ENCODE peak calls at places on chromosome 19, in nine cellular contexts. W is iris pigment epithelial cell; N is NCI-H460; M is activated T-helper 9 cell treated with anti-CD3 and anti-CD28 coated beads, Interleukin-2, amount 50 U/mL, for 16 hours; C is LHCN-M2; O is naive thymus-derived CD4-positive, alpha-beta T cell; Q is transverse colon; S is AG09319; A is BJ. D is an unnamed sample.

GRCh38 chr19:48290341-48290922 is 20.6 kb downstream of the ZNF114 start:
- DNase-seq in S (no peak), O (no peak), C (no peak), A (no peak), Q (no peak), N (peak), W (peak), M (no peak), D (no peak)

GRCh38 chr19:36572593-36573019 is 486 bp downstream of the ZNF529 start:
- DNase-seq in S (no peak), Q (no peak), N (no peak), W (no peak), M (no peak), A (no peak), C (no peak), O (no peak), D (no peak)

GRCh38 chr19:3798137-3798536 is 12.0 kb upstream of the MATK start:
- DNase-seq in A (no peak), N (no peak), S (no peak), O (peak), Q (no peak), W (no peak), C (no peak), M (no peak), D (no peak)

GRCh38 chr19:22088541-22089144 is 36.4 kb downstream of the ZNF257 start:
- DNase-seq in O (no peak), Q (no peak), N (no peak), A (no peak), C (no peak), S (no peak), W (no peak), M (no peak), D (no peak)

GRCh38 chr19:2289714-2290435 is 7.9 kb upstream of the PEAK3 start:
- DNase-seq in W (no peak), S (no peak), A (no peak), Q (peak), C (no peak), O (peak), M (no peak), N (no peak), D (no peak)

GRCh38 chr19:58482372-58482771 is 6.2 kb downstream of the ZNF446 start:
- DNase-seq in W (no peak), C (no peak), Q (no peak), A (no peak), S (no peak), M (no peak), O (no peak), N (no peak), D (no peak)

GRCh38 chr19:9323557-9323918 is 441 bp upstream of the ZNF559 start:
- DNase-seq in C (peak), A (peak), W (peak), N (peak), S (peak), Q (peak), O (no peak), M (peak), D (peak)

GRCh38 chr19:17692566-17692965 is 4.4 kb upstream of the UNC13A start:
- DNase-seq in S (no peak), C (no peak), N (no peak), M (no peak), Q (no peak), W (no peak), O (no peak), A (no peak), D (no peak)

GRCh38 chr19:55109527-55110291 is 7.7 kb downstream of the PPP1R12C start:
- DNase-seq in C (no peak), N (no peak), O (no peak), W (no peak), M (no peak), A (no peak), Q (no peak), S (no peak), D (no peak)

GRCh38 chr19:10508036-10508435 is 4.9 kb upstream of the KEAP1 start:
- DNase-seq in Q (no peak), N (no peak), M (no peak), W (no peak), O (no peak), S (no peak), C (no peak), A (no peak), D (no peak)

GRCh38 chr19:49591731-49592485 is 926 bp downstream of the PRR12 start:
- DNase-seq in O (peak), N (no peak), A (no peak), W (peak), S (no peak), C (peak), Q (peak), M (no peak), D (peak)

GRCh38 chr19:1408300-1409203 is 1.2 kb downstream of the DAZAP1 start:
- DNase-seq in A (no peak), C (peak), O (peak), W (peak), M (peak), N (no peak), Q (peak), S (no peak), D (no peak)

GRCh38 chr19:11347546-11347945 is 1.2 kb downstream of the CCDC159 start:
- DNase-seq in S (no peak), A (no peak), M (no peak), Q (no peak), W (no peak), C (no peak), O (no peak), N (no peak), D (no peak)

GRCh38 chr19:58581227-58582141 is 8.3 kb upstream of the MZF1 start:
- DNase-seq in N (peak), O (peak), C (peak), W (peak), A (peak), M (peak), Q (peak), S (peak), D (peak)

GRCh38 chr19:47156861-47157454 is 26.3 kb downstream of the SAE1 start:
- DNase-seq in C (peak), Q (no peak), M (no peak), S (no peak), W (no peak), N (no peak), O (peak), A (no peak), D (no peak)

GRCh38 chr19:34364830-34365462 is at the start of gene GPI:
- DNase-seq in W (peak), Q (peak), C (peak), O (peak), S (no peak), A (no peak), N (peak), M (peak), D (peak)

GRCh38 chr19:751501-752341 is 809 bp downstream of the MISP start:
- DNase-seq in C (peak), N (peak), M (no peak), S (peak), Q (peak), W (peak), O (no peak), A (peak), D (no peak)

GRCh38 chr19:4229179-4229931 is at the start of gene EBI3:
- DNase-seq in Q (peak), M (peak), O (no peak), S (no peak), N (no peak), A (no peak), W (peak), C (peak), D (no peak)

GRCh38 chr19:39409886-39410619 is 2.4 kb upstream of the PLEKHG2 start:
- DNase-seq in M (peak), Q (peak), O (peak), W (peak), A (no peak), S (no peak), N (no peak), C (peak), D (peak)

GRCh38 chr19:2540646-2541454 is 64.9 kb downstream of the GADD45B start:
- DNase-seq in N (peak), Q (peak), A (peak), M (no peak), W (peak), O (no peak), S (peak), C (peak), D (no peak)

GRCh38 chr19:47765522-47766358 is 12.8 kb upstream of the SELENOW start:
- DNase-seq in S (no peak), A (no peak), N (peak), O (no peak), C (peak), W (peak), Q (peak), M (peak), D (peak)

GRCh38 chr19:29247912-29248311 is 35.0 kb upstream of the UQCRFS1 start:
- DNase-seq in O (no peak), A (no peak), C (no peak), M (no peak), Q (no peak), W (no peak), S (no peak), N (no peak), D (no peak)

GRCh38 chr19:31254611-31255010 is 94.6 kb downstream of the TSHZ3 start:
- DNase-seq in O (no peak), A (no peak), W (no peak), Q (no peak), S (no peak), C (no peak), M (no peak), N (no peak), D (no peak)

GRCh38 chr19:16247353-16248182 is 49.9 kb downstream of the AP1M1 start:
- DNase-seq in M (peak), Q (peak), W (peak), A (no peak), S (peak), O (peak), C (peak), N (peak), D (peak)

GRCh38 chr19:10553943-10554381 is 10.3 kb downstream of the ATG4D start:
- DNase-seq in M (no peak), S (no peak), W (no peak), O (peak), N (no peak), A (no peak), Q (peak), C (no peak), D (no peak)

GRCh38 chr19:39968789-39969188 is 2.2 kb upstream of the PSMC4 start:
- DNase-seq in S (no peak), M (no peak), W (no peak), C (no peak), N (no peak), A (no peak), O (no peak), Q (no peak), D (no peak)

GRCh38 chr19:15452111-15453047 is 2.6 kb upstream of the WIZ start:
- DNase-seq in Q (peak), M (no peak), C (peak), A (peak), W (peak), S (peak), O (no peak), N (peak), D (peak)

GRCh38 chr19:29263305-29264080 is 50.5 kb upstream of the UQCRFS1 start:
- DNase-seq in S (no peak), Q (peak), A (no peak), O (peak), N (no peak), M (peak), C (peak), W (peak), D (peak)

GRCh38 chr19:12694641-12695040 is 1.8 kb downstream of the FBXW9 start:
- DNase-seq in A (no peak), Q (no peak), M (no peak), S (no peak), W (no peak), N (no peak), C (no peak), O (no peak), D (no peak)

GRCh38 chr19:11856568-11857264 is 8.2 kb downstream of the ZNF439 start:
- DNase-seq in C (no peak), S (no peak), N (no peak), W (no peak), O (no peak), Q (peak), M (no peak), A (no peak), D (no peak)

GRCh38 chr19:12364391-12365093 is 941 bp downstream of the ZNF442 start:
- DNase-seq in A (no peak), W (peak), N (no peak), C (peak), Q (peak), M (no peak), S (no peak), O (no peak), D (peak)

GRCh38 chr19:16222806-16223205 is 25.1 kb downstream of the AP1M1 start:
- DNase-seq in A (no peak), W (no peak), C (peak), S (peak), O (no peak), N (no peak), M (no peak), Q (no peak), D (no peak)

D was measured in dorsolateral prefrontal cortex.